ENCODE peak calls at places on chromosomes 7 and 10, in ten cellular contexts. U is psoas muscle; Y is NCI-H2029; T is left lung; M is colonic mucosa; B is HuH-7; G is GM18507; L is NCI-H460; H is stimulated activated CD8-positive, alpha-beta memory T cell treated with anti-CD3 and anti-CD28 coated beads, Interleukin-4, amount 100 ng/mL, for 24 hours; K is lung. D is an unnamed sample.

GRCh38 chr7:149621776-149622175 is 124.2 kb upstream of the ZNF746 start:
- DNase-seq in B (no peak), K (no peak), U (no peak), Y (no peak), H (no peak), M (no peak), L (no peak), G (no peak), T (no peak), D (no peak)

GRCh38 chr7:33853361-33854062 is 51.8 kb upstream of the BMPER start:
- DNase-seq in Y (no peak), T (no peak), L (no peak), B (no peak), U (no peak), H (no peak), M (no peak), G (no peak), K (no peak), D (no peak)

GRCh38 chr7:3464900-3465622 is 164.0 kb downstream of the SDK1 start:
- DNase-seq in H (no peak), B (no peak), T (no peak), U (no peak), Y (no peak), M (no peak), K (no peak), G (no peak), L (no peak), D (no peak)

GRCh38 chr7:67659066-67659465 is 662.4 kb downstream of the TYW1 start:
- DNase-seq in L (no peak), U (no peak), B (no peak), Y (no peak), H (no peak), K (no peak), G (no peak), T (no peak), M (no peak), D (no peak)

GRCh38 chr7:97971120-97971989 is 18.6 kb downstream of the OCM2 start:
- DNase-seq in G (peak; percentile 4), U (no peak), Y (no peak), K (peak; percentile 30), H (no peak), T (no peak), M (peak; percentile 30), L (peak; percentile 6), B (peak; percentile 30), D (peak; percentile 5)

GRCh38 chr10:93580824-93581223 is 14.4 kb downstream of the FFAR4 start:
- DNase-seq in M (no peak), K (no peak), G (no peak), Y (no peak), U (no peak), H (no peak), L (no peak), T (no peak), B (no peak), D (no peak)

GRCh38 chr7:74454059-74454947 is 597 bp downstream of the GTF2IRD1 start:
- DNase-seq in H (no peak), M (no peak), B (no peak), G (no peak), L (no peak), U (peak; percentile 49), K (no peak), T (peak; percentile 73), Y (no peak), D (no peak)

GRCh38 chr10:70575874-70576802 is 26.4 kb downstream of the PRF1 start:
- DNase-seq in B (no peak), T (no peak), U (peak; percentile 25), M (peak; percentile 40), H (no peak), L (no peak), G (no peak), K (peak; percentile 59), Y (peak; percentile 74), D (no peak)

GRCh38 chr10:47384148-47384921 is at the start of gene ZNF488:
- DNase-seq in G (peak; percentile 62), T (peak; percentile 93), K (peak; percentile 81), Y (peak; percentile 45), M (peak; percentile 92), B (peak; percentile 80), L (peak; percentile 58), H (peak; percentile 63), U (peak; percentile 83), D (peak; percentile 85)